ENCODE peak calls at places on chromosomes 13 and 19, in four cellular contexts. U, Q, Y and I are unnamed samples.
A peak's percentile ranks its signal among the peaks of the same experiment; 100 is the strongest.

GRCh38 chr19:39928357-39928725 is 6.1 kb downstream of the FCGBP start:
- DNase-seq in Q (no peak), Y (no peak), U (no peak), I (no peak)

GRCh38 chr13:98370806-98371553 is 193.9 kb upstream of the RNF113B start:
- DNase-seq in Y (no peak), U (no peak), Q (no peak), I (peak; percentile 47)

GRCh38 chr19:12695997-12696365 is 450 bp downstream of the FBXW9 start:
- DNase-seq in Y (no peak), U (no peak), Q (no peak), I (no peak)

GRCh38 chr13:98143601-98144500 is 957 bp downstream of the FARP1 start:
- DNase-seq in Q (peak; percentile 56), Y (peak; percentile 15), U (no peak), I (peak; percentile 17)

GRCh38 chr19:2338751-2339643 is 10.5 kb downstream of the SPPL2B start:
- DNase-seq in Q (no peak), U (no peak), Y (no peak), I (no peak)

GRCh38 chr13:80235559-80236296 is 105.2 kb downstream of the SPRY2 start:
- DNase-seq in U (no peak), Q (no peak), Y (no peak), I (peak; percentile 22)

GRCh38 chr13:52916483-52916990 is 68.1 kb upstream of the PCDH8 start:
- DNase-seq in Q (no peak), Y (no peak), U (no peak), I (no peak)

GRCh38 chr13:69591437-69591836 is 516.2 kb upstream of the ATXN8OS start:
- DNase-seq in Y (no peak), Q (no peak), U (no peak), I (no peak)

GRCh38 chr19:56423985-56424353 is 19.8 kb downstream of the ZNF583 start:
- DNase-seq in Y (no peak), Q (no peak), U (no peak), I (no peak)

GRCh38 chr19:410243-410781 is 1.4 kb upstream of the C2CD4C start:
- DNase-seq in U (no peak), Y (no peak), Q (no peak), I (no peak)

GRCh38 chr13:76223999-76224398 is 587.9 kb downstream of the LMO7 start:
- DNase-seq in Y (no peak), U (no peak), Q (no peak), I (no peak)

GRCh38 chr13:102440259-102440936 is 38.5 kb upstream of the FGF14 start:
- DNase-seq in Q (peak; percentile 48), Y (no peak), U (no peak), I (no peak)

GRCh38 chr19:7534531-7534980 is 961 bp upstream of the PNPLA6 start:
- DNase-seq in Q (peak; percentile 61), U (no peak), Y (no peak), I (no peak)

GRCh38 chr13:110653851-110654250 is 38.5 kb downstream of the NAXD start:
- DNase-seq in U (no peak), Y (no peak), Q (no peak), I (no peak)

GRCh38 chr19:40604647-40605200 is 3.6 kb downstream of the LTBP4 start:
- DNase-seq in U (no peak), Q (no peak), Y (no peak), I (no peak)

GRCh38 chr13:77751513-77752456 is 54.3 kb downstream of the SLAIN1 start:
- DNase-seq in Q (peak; percentile 42), U (no peak), Y (no peak), I (peak; percentile 22)

GRCh38 chr13:82323101-82323500 is 1559.2 kb downstream of the SLITRK1 start:
- DNase-seq in Q (no peak), Y (no peak), U (no peak), I (no peak)

GRCh38 chr19:1265611-1266115 is 3.5 kb upstream of the CIRBP start:
- DNase-seq in Y (no peak), U (no peak), Q (peak; percentile 80), I (peak; percentile 73)

GRCh38 chr13:27122036-27122435 is 49.6 kb downstream of the USP12 start:
- DNase-seq in Y (no peak), U (no peak), Q (no peak), I (no peak)

GRCh38 chr13:43087960-43088580 is 64.7 kb downstream of the DNAJC15 start:
- DNase-seq in Y (no peak), Q (no peak), U (no peak), I (no peak)

GRCh38 chr13:105773887-105774538 is 761.4 kb downstream of the EFNB2 start:
- DNase-seq in Y (no peak), Q (no peak), U (no peak), I (no peak)

GRCh38 chr13:51331354-51331861 is 8.1 kb upstream of the SERPINE3 start:
- DNase-seq in Y (no peak), U (no peak), Q (no peak), I (no peak)

GRCh38 chr13:35797244-35797643 is 320.8 kb upstream of the MAB21L1 start:
- DNase-seq in Q (no peak), U (no peak), Y (no peak), I (no peak)

GRCh38 chr19:1650627-1651009 is 1.8 kb downstream of the TCF3 start:
- DNase-seq in U (no peak), Q (no peak), Y (no peak), I (no peak)

GRCh38 chr19:46291829-46292228 is 5.0 kb upstream of the HIF3A start:
- DNase-seq in Q (no peak), Y (no peak), U (no peak), I (no peak)

GRCh38 chr13:49443689-49444516 is at the start of the genes CAB39L and SETDB2:
- DNase-seq in Y (peak; percentile 98), Q (peak; percentile 100), U (peak; percentile 98), I (peak; percentile 99)

GRCh38 chr13:49448753-49449152 is 4.7 kb downstream of the SETDB2 start:
- DNase-seq in Q (no peak), U (no peak), Y (no peak), I (no peak)

GRCh38 chr13:49444517-49445395 is 682 bp downstream of the SETDB2 start:
- DNase-seq in Y (no peak), U (no peak), Q (no peak), I (no peak)

GRCh38 chr13:49443327-49443688 is 556 bp downstream of the CAB39L start:
- DNase-seq in Q (no peak), Y (no peak), U (no peak), I (no peak)

DNA sequence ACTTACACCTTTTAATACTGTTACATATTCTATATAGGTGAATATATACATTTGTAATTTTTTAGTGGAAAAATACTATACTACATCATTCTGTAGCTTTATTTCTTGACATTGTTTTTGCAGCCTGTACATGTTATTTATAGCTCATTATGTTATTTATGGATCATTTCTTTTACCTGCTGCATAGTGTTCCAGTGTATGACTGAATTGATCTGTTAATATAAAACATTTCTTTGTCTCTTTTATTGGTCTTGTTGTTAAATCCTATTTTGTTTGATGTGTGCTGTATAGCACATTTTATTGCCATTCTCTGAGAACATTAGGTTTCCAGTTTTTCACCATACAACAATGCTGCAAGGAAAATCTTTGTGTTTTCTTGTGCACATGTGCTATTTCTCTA is 2.4 kb downstream of the SETDB2 start:
- DNase-seq in Q (no peak), Y (no peak), U (no peak), I (no peak)
- H3K27ac ChIP-seq in Q (no peak overlapping the region), Y (peak overlapping the region; percentile 99), U (no peak overlapping the region), I (no peak overlapping the region)

GRCh38 chr19:10747271-10747670 is 29.4 kb downstream of the DNM2 start:
- DNase-seq in Q (peak; percentile 63), U (no peak), Y (no peak), I (no peak)
- H3K27ac ChIP-seq in Q (peak overlapping the region; percentile 87), U (no peak overlapping the region), Y (no peak overlapping the region), I (peak overlapping the region; percentile 88)

GRCh38 chr13:114039471-114040141 is 65.7 kb upstream of the C13orf46 start:
- DNase-seq in U (no peak), Q (no peak), Y (no peak), I (no peak)
- H3K27ac ChIP-seq in U (no peak overlapping the region), Q (no peak overlapping the region), Y (peak overlapping the region; percentile 34), I (no peak overlapping the region)

GRCh38 chr19:3366104-3366760 is at the start of gene NFIC:
- DNase-seq in Y (peak; percentile 63), U (peak; percentile 45), Q (peak; percentile 83), I (peak; percentile 84)
- H3K27ac ChIP-seq in Y (peak within 1 kb of the TSS; percentile 100), U (no peak within 1 kb of the TSS), Q (peak within 1 kb of the TSS; percentile 91), I (peak within 1 kb of the TSS; percentile 98)

DNA sequence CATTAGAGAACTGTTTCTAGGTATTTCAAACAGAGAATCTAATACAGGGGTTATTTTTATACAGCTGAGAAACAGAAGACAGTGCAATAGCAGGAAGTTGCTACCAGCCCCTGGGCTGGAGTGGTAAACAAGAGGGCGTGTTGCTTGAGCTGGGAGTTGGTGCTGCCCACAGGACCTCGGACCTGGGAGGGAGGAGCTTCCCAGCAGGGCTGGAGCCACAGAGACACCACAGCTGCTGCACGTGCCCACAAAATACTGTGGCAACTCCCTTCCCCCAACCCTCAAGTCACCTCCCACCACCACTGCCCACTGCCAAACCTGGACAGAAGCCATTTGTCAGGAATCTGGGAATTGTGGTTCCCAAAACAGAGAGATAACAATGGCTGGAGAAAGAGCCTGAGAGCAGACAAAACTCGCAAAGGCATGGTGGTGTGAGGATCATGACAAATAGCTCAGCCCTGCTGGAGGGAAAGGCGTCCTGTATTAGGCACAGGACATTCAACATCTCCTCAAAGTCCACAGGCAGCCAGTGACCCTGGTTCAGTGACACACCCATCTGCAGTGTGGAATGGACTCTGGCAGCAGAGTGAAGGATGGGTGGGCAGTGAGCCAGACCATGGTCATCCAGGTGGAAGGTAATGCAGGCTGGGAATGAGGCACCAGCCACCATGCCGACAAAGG is 57.2 kb downstream of the SPATA13 start:
- DNase-seq in U (no peak), Q (no peak), Y (no peak), I (no peak)
- H3K27ac ChIP-seq in U (no peak overlapping the region), Q (peak overlapping the region; percentile 54), Y (peak overlapping the region; percentile 84), I (no peak overlapping the region)

DNA sequence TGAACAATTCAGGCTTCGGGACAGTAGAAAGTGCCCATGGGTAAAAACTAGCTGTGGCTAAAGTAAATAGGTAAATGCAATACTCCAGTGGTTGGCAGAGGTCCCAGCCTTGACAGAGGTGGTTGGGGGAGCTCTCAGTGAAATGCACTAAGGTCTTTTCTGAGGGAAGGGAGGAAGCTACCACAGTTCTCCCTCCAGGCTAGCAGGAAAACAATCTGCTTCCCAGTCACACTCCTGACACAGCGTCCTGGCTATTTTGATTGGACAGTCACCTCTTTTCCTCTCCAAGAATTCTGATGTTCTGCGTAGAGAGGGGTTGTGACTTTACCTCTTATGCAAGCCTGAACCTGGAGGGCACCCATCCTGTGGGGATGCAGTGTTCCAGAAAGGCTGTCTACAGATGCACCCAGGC is 128.7 kb downstream of the CYSLTR2 start:
- DNase-seq in Q (no peak), Y (no peak), U (no peak), I (no peak)
- H3K27ac ChIP-seq in Q (no peak overlapping the region), Y (no peak overlapping the region), U (no peak overlapping the region), I (peak overlapping the region; percentile 41)

GRCh38 chr19:54432144-54432738 is 16.8 kb upstream of the LENG8 start:
- DNase-seq in Q (no peak), Y (no peak), U (no peak), I (no peak)
- H3K27ac ChIP-seq in Q (no peak overlapping the region), Y (no peak overlapping the region), U (no peak overlapping the region), I (no peak overlapping the region)